ENCODE peak calls at places on chromosome 22, in five cellular contexts. Z is stomach, F is iPS DF 6.9, M is IMR-90, L is left ventricle myocardium inferior. V is an unnamed sample.
A peak's percentile ranks its signal among the peaks of the same experiment; 100 is the strongest.

GRCh38 chr22:29855611-29856181 is 17.6 kb upstream of the ASCC2 start:
- DNase-seq in Z (no peak), M (no peak), L (peak; percentile 77), F (no peak), V (no peak)

GRCh38 chr22:23565288-23565941 is 14.7 kb downstream of the IGLL1 start:
- DNase-seq in Z (no peak), F (no peak), L (no peak), M (no peak), V (peak; percentile 27)

GRCh38 chr22:46365166-46365624 is 29.7 kb downstream of the TRMU start:
- DNase-seq in M (no peak), F (no peak), Z (no peak), L (no peak), V (no peak)

GRCh38 chr22:39351689-39352214 is 2.0 kb downstream of the SYNGR1 start:
- DNase-seq in Z (no peak), M (peak; percentile 44), L (no peak), F (no peak), V (no peak)

GRCh38 chr22:32911526-32911925 is 110.0 kb downstream of the TIMP3 start:
- DNase-seq in Z (no peak), M (no peak), F (no peak), L (no peak), V (no peak)

GRCh38 chr22:35705141-35705540 is 12.5 kb upstream of the APOL5 start:
- DNase-seq in L (no peak), M (peak; percentile 95), F (no peak), Z (no peak), V (no peak)

GRCh38 chr22:48464246-48464645 is 1363.4 kb downstream of the BRD1 start:
- DNase-seq in Z (no peak), M (no peak), F (no peak), L (no peak), V (no peak)

GRCh38 chr22:36221799-36222751 is 17.3 kb downstream of the APOL2 start:
- DNase-seq in M (no peak), L (no peak), F (peak; percentile 43), Z (peak; percentile 68), V (peak; percentile 35)

GRCh38 chr22:38208549-38209097 is 6.8 kb downstream of the MAFF start:
- DNase-seq in L (no peak), M (no peak), Z (no peak), F (no peak), V (no peak)

GRCh38 chr22:32255726-32256125 is 579 bp upstream of the SLC5A4 start:
- DNase-seq in F (no peak), Z (no peak), M (no peak), L (no peak), V (no peak)

GRCh38 chr22:32887293-32887692 is 85.8 kb downstream of the TIMP3 start:
- DNase-seq in F (no peak), L (no peak), Z (no peak), M (no peak), V (no peak)

GRCh38 chr22:41367039-41367679 is 14.6 kb upstream of the TEF start:
- DNase-seq in Z (peak; percentile 98), F (no peak), L (peak; percentile 98), M (peak; percentile 96), V (no peak)

GRCh38 chr22:35587447-35587870 is 29.7 kb downstream of the MB start:
- DNase-seq in L (peak; percentile 91), F (no peak), M (no peak), Z (peak; percentile 53), V (no peak)

GRCh38 chr22:46079093-46079860 is 71.0 kb upstream of the PPARA start:
- DNase-seq in Z (peak; percentile 24), F (no peak), L (peak; percentile 27), M (no peak), V (no peak)

GRCh38 chr22:31099841-31100761 is 7.3 kb downstream of the SELENOM start:
- DNase-seq in M (no peak), F (no peak), Z (no peak), L (no peak), V (no peak)

GRCh38 chr22:29032584-29032983 is 29.0 kb downstream of the C22orf31 start:
- DNase-seq in M (peak; percentile 27), F (no peak), Z (peak; percentile 34), L (no peak), V (no peak)

GRCh38 chr22:30432096-30432495 is 6.5 kb downstream of the MTFP1 start:
- DNase-seq in L (no peak), F (no peak), Z (no peak), M (no peak), V (no peak)

GRCh38 chr22:46750530-46750800 is 12.0 kb upstream of the TBC1D22A start:
- DNase-seq in M (no peak), F (no peak), L (no peak), Z (no peak), V (no peak)

GRCh38 chr22:36315325-36315724 is 62.4 kb downstream of the APOL1 start:
- DNase-seq in F (no peak), L (no peak), Z (no peak), M (no peak), V (no peak)

GRCh38 chr22:20576445-20576816 is 69.0 kb downstream of the MED15 start:
- DNase-seq in L (peak; percentile 10), M (no peak), F (no peak), Z (no peak), V (no peak)

GRCh38 chr22:18970948-18971315 is 34.8 kb upstream of the PRODH start:
- DNase-seq in L (no peak), F (no peak), M (no peak), Z (no peak), V (no peak)

GRCh38 chr22:17258015-17258827 is 39.0 kb upstream of the ADA2 start:
- DNase-seq in L (peak; percentile 69), M (no peak), F (no peak), Z (peak; percentile 53), V (no peak)

GRCh38 chr22:42471441-42471840 is 39.2 kb upstream of the NFAM1 start:
- DNase-seq in Z (no peak), F (no peak), L (no peak), M (no peak), V (no peak)

GRCh38 chr22:37419916-37420655 is 7.2 kb downstream of the ELFN2 start:
- DNase-seq in M (peak; percentile 17), L (no peak), Z (no peak), F (no peak), V (no peak)

GRCh38 chr22:44266811-44267760 is 45.7 kb downstream of the SHISAL1 start:
- DNase-seq in F (no peak), Z (no peak), M (no peak), L (no peak), V (no peak)

GRCh38 chr22:35103756-35104155 is 37.8 kb downstream of the ISX start:
- DNase-seq in M (no peak), L (no peak), Z (no peak), F (no peak), V (no peak)

GRCh38 chr22:26210390-26210789 is 41.1 kb downstream of the SEZ6L start:
- DNase-seq in L (no peak), M (no peak), Z (no peak), F (no peak), V (no peak)

GRCh38 chr22:26214466-26214865 is 45.2 kb downstream of the SEZ6L start:
- DNase-seq in M (no peak), Z (no peak), F (no peak), L (no peak), V (no peak)

GRCh38 chr22:26213826-26214225 is 44.6 kb downstream of the SEZ6L start:
- DNase-seq in M (no peak), L (no peak), F (no peak), Z (no peak), V (no peak)

DNA sequence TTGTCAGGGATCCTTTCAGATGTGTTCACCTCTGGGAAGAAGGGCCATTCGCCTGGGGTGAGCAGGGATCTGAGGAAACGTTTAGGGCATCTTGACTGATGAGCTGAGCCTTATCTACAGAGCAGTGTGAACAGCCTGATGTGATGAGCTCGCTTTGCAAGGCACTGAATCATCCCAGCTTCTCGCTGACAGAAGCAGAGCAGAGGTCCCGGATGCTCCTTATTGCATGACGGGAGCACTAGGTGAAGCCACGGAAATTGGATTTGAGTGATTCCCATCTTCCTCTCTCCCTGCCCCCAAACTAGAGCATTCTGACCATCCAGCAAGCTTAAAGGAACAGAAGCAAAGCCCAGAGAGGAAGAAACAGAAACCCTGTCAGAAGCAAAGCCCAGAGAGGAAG is 46.5 kb downstream of the SEZ6L start:
- DNase-seq in M (no peak), F (no peak), L (no peak), Z (no peak), V (no peak)
- H3K4me1 ChIP-seq in M (no peaks in the 10 kb centered on the region), F (no peaks in the 10 kb centered on the region), L (no peaks in the 10 kb centered on the region), Z (no peaks in the 10 kb centered on the region), V (no peaks in the 10 kb centered on the region)

DNA sequence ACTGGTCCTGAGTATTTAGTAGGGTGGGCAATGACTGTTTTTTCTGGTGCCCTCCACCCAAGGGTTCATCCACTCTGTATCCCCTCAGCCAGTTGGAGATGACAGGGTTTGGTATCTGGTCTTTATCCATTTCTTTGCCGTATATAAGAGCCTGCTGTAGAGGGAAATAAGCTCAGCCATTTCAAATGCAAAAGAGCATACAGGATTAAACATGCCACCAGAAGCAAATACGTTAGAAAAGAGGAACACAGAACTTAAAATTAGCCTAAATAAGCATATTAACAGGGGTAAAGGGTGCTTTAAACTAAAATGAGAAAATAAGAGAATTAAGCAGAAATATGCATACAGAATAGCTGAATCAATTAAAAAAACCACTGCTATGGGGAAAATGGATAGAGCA is 27.8 kb upstream of the TOP3B start:
- DNase-seq in L (no peak), M (no peak), Z (no peak), F (no peak), V (no peak)
- H3K27me3 ChIP-seq in L (peaks cover 58% of the 10 kb centered on the region), M (peaks cover 14% of the 10 kb centered on the region), Z (peaks cover 41% of the 10 kb centered on the region), F (peaks cover 12% of the 10 kb centered on the region), V (peaks cover 58% of the 10 kb centered on the region)

GRCh38 chr22:27625769-27626674 is 175.5 kb downstream of the MN1 start:
- DNase-seq in Z (no peak), L (no peak), M (no peak), F (no peak), V (no peak)
- H3K4me1 ChIP-seq in Z (no peaks in the 10 kb centered on the region), L (no peaks in the 10 kb centered on the region), M (no peaks in the 10 kb centered on the region), F (peaks cover under 1% of the 10 kb centered on the region), V (peaks cover 15% of the 10 kb centered on the region)

GRCh38 chr22:50268655-50269113 is 1.5 kb downstream of the MAPK11 start:
- DNase-seq in L (no peak), F (no peak), M (no peak), Z (peak; percentile 81), V (no peak)
- H3K27me3 ChIP-seq in L (peaks cover 11% of the 10 kb centered on the region), F (peaks cover 21% of the 10 kb centered on the region), M (no peaks in the 10 kb centered on the region), Z (peaks cover 39% of the 10 kb centered on the region), V (peaks cover 25% of the 10 kb centered on the region)